ENCODE peak calls at places on chromosomes 3 and 15, in six cellular contexts. V is activated CD8-positive, alpha-beta T cell treated with anti-CD3 and anti-CD28 coated beads for 36 hours; M is T-helper 2 cell; B is NCI-H1105; O is HT-29; J is fibroblast of the aortic adventitia. I is an unnamed sample.

GRCh38 chr15:48627260-48627969 is 18.1 kb downstream of the FBN1 start:
- DNase-seq in V (no peak), M (no peak), B (no peak), O (no peak), J (peak; percentile 87), I (no peak)

GRCh38 chr3:110901536-110901935 is 170.1 kb upstream of the NECTIN3 start:
- DNase-seq in V (no peak), M (no peak), B (no peak), O (no peak), J (no peak), I (no peak)

GRCh38 chr15:52217186-52217585 is 26.0 kb upstream of the GNB5 start:
- DNase-seq in V (peak; percentile 37), M (no peak), B (no peak), O (peak; percentile 54), J (no peak), I (no peak)

GRCh38 chr3:178263236-178263916 is 272.9 kb upstream of the KCNMB2 start:
- DNase-seq in V (no peak), M (no peak), B (no peak), O (no peak), J (no peak), I (no peak)

GRCh38 chr3:127799476-127800222 is 22.7 kb downstream of the MGLL start:
- DNase-seq in V (no peak), M (no peak), B (no peak), O (no peak), J (peak; percentile 84), I (no peak)

GRCh38 chr3:112779558-112780480 is 66.8 kb downstream of the CD200R1L start:
- DNase-seq in V (no peak), M (no peak), B (no peak), O (no peak), J (peak; percentile 63), I (no peak)

GRCh38 chr3:74651885-74652284 is 37.4 kb upstream of the CNTN3 start:
- DNase-seq in V (no peak), M (no peak), B (no peak), O (no peak), J (no peak), I (no peak)

GRCh38 chr15:27864076-27864475 is 235.0 kb downstream of the OCA2 start:
- DNase-seq in V (no peak), M (no peak), B (no peak), O (no peak), J (no peak), I (no peak)